ENCODE peak calls at places on chromosomes 5 and 9, in eight cellular contexts. K is HepG2, A is tibial artery, L is neuronal stem cell, R is spleen, P is heart left ventricle, B is kidney epithelial cell, U is pancreas. Q is an unnamed sample.

GRCh38 chr5:84287964-84288363 is 96.7 kb downstream of the EDIL3 start:
- DNase-seq in B (peak; percentile 66), L (no peak), K (no peak), A (no peak), R (no peak), P (no peak), U (no peak), Q (no peak)

GRCh38 chr9:16544842-16545241 is 325.6 kb downstream of the BNC2 start:
- DNase-seq in L (no peak), B (no peak), K (no peak), A (no peak), U (no peak), P (no peak), R (no peak), Q (no peak)

GRCh38 chr5:119333421-119333851 is 22.4 kb upstream of the TNFAIP8 start:
- DNase-seq in K (no peak), A (no peak), P (no peak), B (no peak), R (no peak), L (no peak), U (no peak), Q (no peak)

GRCh38 chr5:33890633-33891032 is 1.2 kb downstream of the ADAMTS12 start:
- DNase-seq in R (no peak), P (no peak), A (no peak), U (no peak), L (no peak), B (no peak), K (no peak), Q (no peak)

GRCh38 chr5:181203842-181204560 is 995 bp downstream of the TRIM7 start:
- DNase-seq in R (no peak), P (no peak), U (peak; percentile 44), A (peak; percentile 42), K (no peak), L (no peak), B (no peak), Q (no peak)

GRCh38 chr5:7018144-7018543 is 304.9 kb downstream of the TENT4A start:
- DNase-seq in P (no peak), L (no peak), U (no peak), R (no peak), B (no peak), A (no peak), K (no peak), Q (no peak)

GRCh38 chr9:109251080-109251775 is 69.6 kb downstream of the EPB41L4B start:
- DNase-seq in R (no peak), U (peak; percentile 82), A (no peak), L (no peak), B (no peak), K (peak; percentile 97), P (no peak), Q (no peak)

GRCh38 chr9:104743377-104743985 is 4.0 kb upstream of the NIPSNAP3A start:
- DNase-seq in R (no peak), U (no peak), B (no peak), K (peak; percentile 68), P (no peak), A (no peak), L (peak; percentile 48), Q (no peak)

GRCh38 chr9:124264812-124265211 is 7.1 kb downstream of the NEK6 start:
- DNase-seq in U (no peak), K (no peak), B (no peak), A (no peak), L (no peak), R (no peak), P (no peak), Q (no peak)

GRCh38 chr5:112183103-112183634 is 235.9 kb downstream of the EPB41L4A start:
- DNase-seq in A (no peak), R (no peak), P (no peak), L (peak; percentile 38), U (no peak), B (peak; percentile 80), K (no peak), Q (no peak)

GRCh38 chr5:177425196-177425800 is 1.2 kb upstream of the GRK6 start:
- DNase-seq in K (no peak), R (no peak), U (no peak), A (no peak), B (no peak), P (peak; percentile 53), L (no peak), Q (no peak)

GRCh38 chr9:74645007-74645639 is 148.0 kb downstream of the RORB start:
- DNase-seq in B (no peak), K (peak; percentile 18), U (no peak), P (no peak), R (no peak), A (no peak), L (peak; percentile 18), Q (no peak)

DNA sequence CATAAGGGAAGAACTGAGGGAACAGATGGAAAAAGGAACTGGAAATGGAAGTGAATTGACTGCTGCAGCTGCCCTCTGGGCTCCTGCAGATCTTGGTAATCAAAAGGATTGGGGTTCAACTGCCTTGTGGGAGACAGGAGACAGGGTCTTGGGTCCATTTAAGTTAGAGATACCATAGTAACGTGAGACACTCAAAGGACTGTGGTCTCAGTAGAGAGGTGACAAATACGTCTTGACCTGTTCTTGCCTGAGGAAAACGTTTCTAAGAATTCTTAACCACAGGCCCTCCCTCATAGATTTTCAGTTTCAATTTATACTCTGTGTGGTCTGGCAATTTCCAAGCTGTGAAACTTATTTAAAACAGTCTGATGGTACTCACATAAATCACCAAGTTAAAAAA is 100.9 kb upstream of the DHFR start:
- DNase-seq in P (no peak), K (no peak), A (no peak), U (no peak), R (no peak), L (no peak), B (no peak), Q (no peak)
- H3K4me3 ChIP-seq in P (no peak overlapping the region), K (no peak overlapping the region), A (no peak overlapping the region), U (no peak overlapping the region), R (no peak overlapping the region), L (no peak overlapping the region), B (no peak overlapping the region), Q (no peak overlapping the region)

GRCh38 chr5:39214912-39215709 is 4.3 kb downstream of the FYB1 start:
- DNase-seq in P (no peak), U (no peak), A (no peak), L (no peak), R (no peak), K (no peak), B (no peak), Q (no peak)

GRCh38 chr5:39216621-39217020 is 2.7 kb downstream of the FYB1 start:
- DNase-seq in A (no peak), L (no peak), P (no peak), R (no peak), K (no peak), U (no peak), B (no peak), Q (no peak)

GRCh38 chr5:39211773-39212172 is 7.6 kb downstream of the FYB1 start:
- DNase-seq in B (no peak), L (no peak), P (no peak), A (no peak), K (no peak), U (no peak), R (no peak), Q (no peak)

GRCh38 chr5:39215857-39216256 is 3.5 kb downstream of the FYB1 start:
- DNase-seq in K (no peak), B (no peak), R (no peak), U (no peak), P (no peak), L (no peak), A (no peak), Q (no peak)

DNA sequence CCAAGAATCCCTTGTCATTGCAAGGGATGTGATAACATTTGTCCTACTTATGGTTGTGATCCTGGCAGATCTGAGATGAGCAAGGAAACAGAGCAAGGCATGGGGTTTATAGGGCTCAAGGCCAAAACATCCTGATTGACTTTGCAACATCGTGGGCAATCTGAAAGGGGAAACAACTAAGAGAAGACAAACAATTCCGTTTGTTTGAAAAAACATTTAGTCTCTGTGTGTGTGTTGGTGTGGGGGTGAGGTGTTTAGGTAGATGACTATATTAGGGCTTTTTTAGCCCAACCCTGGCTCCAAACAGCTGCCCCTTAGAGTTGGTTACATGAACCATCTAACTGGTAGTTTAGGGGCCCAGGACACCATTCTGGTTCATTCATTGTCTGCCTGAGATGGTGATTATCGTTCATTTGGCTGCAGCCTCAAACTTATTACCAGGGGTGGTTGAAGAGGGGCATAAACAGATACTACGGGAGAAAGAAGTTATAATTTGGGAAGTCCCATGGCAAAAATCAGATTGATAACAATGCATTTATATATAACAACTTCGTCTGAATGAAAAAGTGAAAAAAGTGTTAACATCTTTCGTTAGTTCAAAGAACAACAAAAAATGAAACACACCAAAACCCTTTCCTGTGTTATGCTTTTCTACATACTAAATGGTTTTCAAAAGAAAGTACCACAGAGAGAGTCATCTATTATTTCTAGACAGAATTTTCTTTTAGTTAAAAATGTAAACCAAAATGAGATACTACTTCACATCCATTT is 5.7 kb downstream of the FYB1 start:
- DNase-seq in K (no peak), A (no peak), P (no peak), R (no peak), U (no peak), L (no peak), B (no peak), Q (no peak)
- H3K36me3 ChIP-seq in K (no peaks in the 10 kb centered on the region), A (no peaks in the 10 kb centered on the region), P (no peaks in the 10 kb centered on the region), R (no peaks in the 10 kb centered on the region), U (no peaks in the 10 kb centered on the region), L (no peaks in the 10 kb centered on the region), B (no peaks in the 10 kb centered on the region), Q (no peaks in the 10 kb centered on the region)

DNA sequence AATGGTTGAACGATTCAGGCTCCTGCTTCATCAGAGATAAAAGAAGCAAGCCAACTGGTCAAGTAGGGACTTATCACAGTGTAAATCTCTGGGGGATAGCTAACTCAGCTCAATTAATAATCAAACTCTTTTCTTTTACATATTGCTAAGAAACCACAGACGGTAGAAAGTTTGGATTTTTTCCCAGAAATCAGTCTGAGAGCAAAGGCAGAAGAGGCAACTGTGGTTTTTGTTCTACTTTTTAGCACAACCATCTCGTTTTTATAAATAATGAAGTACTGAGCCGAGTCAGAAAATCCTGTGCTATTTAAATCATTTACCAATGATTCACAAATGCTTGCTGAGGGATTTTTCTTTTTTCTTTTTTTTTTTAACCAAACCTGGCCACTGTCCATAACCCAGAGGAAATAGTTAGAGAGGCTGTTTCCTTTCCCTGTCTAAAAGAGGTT is 264.8 kb upstream of the FAM174A start:
- DNase-seq in R (no peak), L (no peak), A (no peak), K (no peak), B (peak; percentile 80), P (no peak), U (no peak), Q (no peak)
- H3K4me3 ChIP-seq in R (no peak overlapping the region), L (no peak overlapping the region), A (no peak overlapping the region), K (no peak overlapping the region), B (no peak overlapping the region), P (no peak overlapping the region), U (no peak overlapping the region), Q (no peak overlapping the region)

DNA sequence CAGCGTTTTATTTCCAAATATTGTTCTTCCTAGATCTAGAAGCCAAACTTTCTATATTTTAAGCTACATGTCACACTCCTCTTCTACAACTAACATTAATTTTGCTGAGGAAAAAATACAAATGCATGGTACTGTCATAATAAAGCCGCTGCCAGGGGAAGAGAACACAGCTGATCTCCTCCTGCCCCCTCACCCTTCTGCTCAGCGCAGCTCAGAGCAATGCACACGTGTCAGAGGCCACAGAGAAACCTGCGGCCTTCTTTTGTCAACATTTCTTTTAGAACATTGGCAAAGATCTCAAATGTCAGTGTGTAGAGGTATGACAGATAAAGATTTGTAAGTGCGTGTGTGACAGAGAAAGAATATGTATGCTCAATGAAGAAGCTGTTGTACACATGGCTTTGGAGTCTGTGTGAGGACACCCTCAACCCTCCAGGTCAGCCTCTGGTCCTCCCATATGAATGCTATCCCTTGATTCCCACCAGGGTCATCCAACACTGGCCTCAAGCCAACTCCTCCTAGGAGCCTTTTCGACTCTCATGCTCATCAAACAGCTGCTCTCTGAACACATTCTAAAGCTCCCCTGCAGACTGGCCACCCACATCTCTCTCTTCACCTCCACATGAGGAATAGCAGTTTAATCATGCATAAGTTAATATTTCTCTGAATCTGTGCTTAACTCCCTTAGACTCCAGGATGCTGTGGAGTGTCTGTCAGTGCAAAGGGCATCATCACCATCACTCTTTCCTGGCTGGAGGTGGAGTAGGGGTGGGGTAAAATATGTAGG is 40.9 kb downstream of the TAS2R1 start:
- DNase-seq in U (no peak), P (no peak), B (no peak), R (no peak), L (no peak), K (no peak), A (no peak), Q (no peak)
- H3K36me3 ChIP-seq in U (no peaks in the 10 kb centered on the region), P (no peaks in the 10 kb centered on the region), B (no peaks in the 10 kb centered on the region), R (no peaks in the 10 kb centered on the region), L (no peaks in the 10 kb centered on the region), K (no peaks in the 10 kb centered on the region), A (no peaks in the 10 kb centered on the region), Q (no peaks in the 10 kb centered on the region)